ENCODE peak calls at places on chromosomes 12 and 14, in five cellular contexts. C is stimulated activated CD8-positive, alpha-beta memory T cell treated with anti-CD3 and anti-CD28 coated beads, Interleukin-15, amount 100 ng/mL, for 48 hours; W is stimulated activated CD4-positive, alpha-beta T cell treated with anti-CD3 and anti-CD28 coated beads, Interleukin-15, amount 100 ng/mL, for 48 hours; Q is RPMI8226; I is breast epithelium. B is an unnamed sample.

GRCh38 chr12:6215120-6215807 is 15.1 kb downstream of the CD9 start:
- DNase-seq in I (no peak), C (no peak), W (no peak), Q (no peak), B (no peak)

GRCh38 chr14:97489750-97490149 is 692.6 kb downstream of the VRK1 start:
- DNase-seq in Q (no peak), C (no peak), I (no peak), W (no peak), B (no peak)

GRCh38 chr14:53432378-53432802 is 279.3 kb upstream of the DDHD1 start:
- DNase-seq in C (no peak), I (no peak), Q (peak), W (no peak), B (peak)

GRCh38 chr14:105392161-105393090 is 5.9 kb upstream of the TEX22 start:
- DNase-seq in I (no peak), Q (no peak), W (no peak), C (no peak), B (no peak)

GRCh38 chr14:95524706-95525512 is 8.5 kb upstream of the SYNE3 start:
- DNase-seq in I (no peak), C (no peak), Q (no peak), W (no peak), B (no peak)

GRCh38 chr12:89649139-89649538 is 59.5 kb downstream of the ATP2B1 start:
- DNase-seq in Q (no peak), C (no peak), I (no peak), W (no peak), B (no peak)

GRCh38 chr12:106187842-106188241 is 49.1 kb upstream of the NUAK1 start:
- DNase-seq in W (no peak), C (no peak), I (no peak), Q (no peak), B (no peak)

GRCh38 chr12:75705749-75706719 is 194.6 kb upstream of the KRR1 start:
- DNase-seq in Q (no peak), I (no peak), C (no peak), W (no peak), B (no peak)

GRCh38 chr12:106445053-106445452 is 87.5 kb downstream of the POLR3B start:
- DNase-seq in C (no peak), W (no peak), I (no peak), Q (no peak), B (no peak)

GRCh38 chr12:80937391-80938238 is at the start of gene LIN7A:
- DNase-seq in I (no peak), W (no peak), C (no peak), Q (no peak), B (no peak)

GRCh38 chr12:31853520-31853919 is 105.7 kb upstream of the RESF1 start:
- DNase-seq in I (no peak), Q (no peak), C (no peak), W (no peak), B (no peak)

GRCh38 chr14:22737052-22737451 is 29.4 kb upstream of the OXA1L start:
- DNase-seq in C (peak), W (peak), Q (peak), I (no peak), B (no peak)

GRCh38 chr14:24075485-24076301 is 4.3 kb downstream of the CPNE6 start:
- DNase-seq in W (no peak), Q (peak), I (no peak), C (no peak), B (peak)

GRCh38 chr12:49582201-49582600 is 14.3 kb upstream of the MCRS1 start:
- DNase-seq in W (no peak), C (no peak), I (no peak), Q (no peak), B (no peak)

GRCh38 chr12:99154264-99154982 is 493.1 kb upstream of the GARIN6 start:
- DNase-seq in I (no peak), W (no peak), Q (no peak), C (no peak), B (no peak)

GRCh38 chr12:6927379-6927991 is at the start of gene ATN1:
- DNase-seq in C (no peak), I (peak), W (no peak), Q (peak), B (peak)

GRCh38 chr14:66596241-66596985 is 88.5 kb downstream of the GPHN start:
- DNase-seq in Q (no peak), I (no peak), W (no peak), C (no peak), B (no peak)

GRCh38 chr12:18863769-18864500 is 126.0 kb downstream of the CAPZA3 start:
- DNase-seq in W (no peak), I (no peak), Q (no peak), C (no peak), B (no peak)

GRCh38 chr12:60489071-60489470 is 893.2 kb downstream of the SLC16A7 start:
- DNase-seq in I (no peak), W (no peak), C (no peak), Q (no peak), B (no peak)

GRCh38 chr14:89401241-89401640 is 15.8 kb downstream of the FOXN3 start:
- DNase-seq in C (no peak), I (no peak), Q (no peak), W (no peak), B (no peak)

GRCh38 chr12:116121453-116121871 is 156.0 kb downstream of the MED13L start:
- DNase-seq in Q (no peak), I (no peak), W (no peak), C (no peak), B (no peak)

B was measured in Karpas-422.